ENCODE peak calls at places on chromosomes 6 and 20, in eight cellular contexts. Y, Z, G, S, R, X, K and V are unnamed samples.
A peak's percentile ranks its signal among the peaks of the same experiment; 100 is the strongest.

GRCh38 chr20:33046412-33046811 is 7.3 kb upstream of the BPIFB3 start:
- DNase-seq in Y (no peak), Z (no peak), G (no peak), S (no peak), R (no peak), X (no peak), K (no peak), V (no peak)

GRCh38 chr6:19836799-19837510 is at the start of gene ID4:
- DNase-seq in Y (peak; percentile 96), Z (peak; percentile 76), G (peak; percentile 91), S (peak; percentile 99), R (peak; percentile 87), X (peak; percentile 53), K (peak; percentile 97), V (peak; percentile 61)

GRCh38 chr20:36848078-36848660 is 27.8 kb upstream of the TLDC2 start:
- DNase-seq in Y (peak; percentile 97), Z (peak; percentile 90), G (peak; percentile 98), S (peak; percentile 95), R (peak; percentile 52), X (no peak), K (peak; percentile 96), V (no peak)

GRCh38 chr20:35008411-35009342 is 53.0 kb downstream of the MYH7B start:
- DNase-seq in Y (no peak), Z (no peak), G (no peak), S (peak; percentile 65), R (peak; percentile 2), X (no peak), K (no peak), V (no peak)

GRCh38 chr20:31860431-31861345 is 9.6 kb downstream of the DUSP15 start:
- DNase-seq in Y (no peak), Z (peak; percentile 32), G (no peak), S (peak; percentile 64), R (no peak), X (no peak), K (no peak), V (no peak)

GRCh38 chr6:98137391-98137790 is 697.0 kb upstream of the POU3F2 start:
- DNase-seq in Y (no peak), Z (no peak), G (no peak), S (no peak), R (no peak), X (no peak), K (no peak), V (no peak)

GRCh38 chr20:43836790-43837189 is 77.9 kb upstream of the TOX2 start:
- DNase-seq in Y (no peak), Z (no peak), G (no peak), S (no peak), R (no peak), X (no peak), K (no peak), V (no peak)

GRCh38 chr6:119210596-119210995 is 132.1 kb upstream of the FAM184A start:
- DNase-seq in Y (peak; percentile 59), Z (peak; percentile 96), G (peak; percentile 40), S (no peak), R (no peak), X (no peak), K (peak; percentile 2), V (no peak)

GRCh38 chr6:111573892-111574800 is 31.5 kb downstream of the TRAF3IP2 start:
- DNase-seq in Y (peak; percentile 98), Z (peak; percentile 83), G (peak; percentile 88), S (peak; percentile 95), R (no peak), X (no peak), K (peak; percentile 97), V (peak; percentile 90)

GRCh38 chr6:90989763-90990162 is 402.9 kb upstream of the MAP3K7 start:
- DNase-seq in Y (no peak), Z (no peak), G (no peak), S (no peak), R (no peak), X (no peak), K (no peak), V (no peak)

GRCh38 chr6:10884245-10884972 is 2.4 kb upstream of the SYCP2L start:
- DNase-seq in Y (no peak), Z (no peak), G (no peak), S (no peak), R (no peak), X (no peak), K (no peak), V (no peak)
- H3K4me3 ChIP-seq in Y (no peak overlapping the region), Z (no peak overlapping the region), G (peak overlapping the region; percentile 33), S (no peak overlapping the region), R (no peak overlapping the region), X (no peak overlapping the region), K (no peak overlapping the region), V (no peak overlapping the region)

GRCh38 chr6:37569999-37570776 is 70.5 kb upstream of the CCDC167 start:
- DNase-seq in Y (no peak), Z (no peak), G (no peak), S (no peak), R (no peak), X (no peak), K (no peak), V (no peak)

GRCh38 chr6:37566209-37566859 is 66.6 kb upstream of the CCDC167 start:
- DNase-seq in Y (no peak), Z (peak; percentile 30), G (peak; percentile 54), S (peak; percentile 70), R (peak; percentile 18), X (no peak), K (peak; percentile 35), V (no peak)

GRCh38 chr6:37569317-37569716 is 69.6 kb upstream of the CCDC167 start:
- DNase-seq in Y (no peak), Z (no peak), G (no peak), S (no peak), R (no peak), X (no peak), K (no peak), V (no peak)

GRCh38 chr6:37561361-37561760 is 61.7 kb upstream of the CCDC167 start:
- DNase-seq in Y (no peak), Z (no peak), G (no peak), S (no peak), R (no peak), X (no peak), K (no peak), V (no peak)

DNA sequence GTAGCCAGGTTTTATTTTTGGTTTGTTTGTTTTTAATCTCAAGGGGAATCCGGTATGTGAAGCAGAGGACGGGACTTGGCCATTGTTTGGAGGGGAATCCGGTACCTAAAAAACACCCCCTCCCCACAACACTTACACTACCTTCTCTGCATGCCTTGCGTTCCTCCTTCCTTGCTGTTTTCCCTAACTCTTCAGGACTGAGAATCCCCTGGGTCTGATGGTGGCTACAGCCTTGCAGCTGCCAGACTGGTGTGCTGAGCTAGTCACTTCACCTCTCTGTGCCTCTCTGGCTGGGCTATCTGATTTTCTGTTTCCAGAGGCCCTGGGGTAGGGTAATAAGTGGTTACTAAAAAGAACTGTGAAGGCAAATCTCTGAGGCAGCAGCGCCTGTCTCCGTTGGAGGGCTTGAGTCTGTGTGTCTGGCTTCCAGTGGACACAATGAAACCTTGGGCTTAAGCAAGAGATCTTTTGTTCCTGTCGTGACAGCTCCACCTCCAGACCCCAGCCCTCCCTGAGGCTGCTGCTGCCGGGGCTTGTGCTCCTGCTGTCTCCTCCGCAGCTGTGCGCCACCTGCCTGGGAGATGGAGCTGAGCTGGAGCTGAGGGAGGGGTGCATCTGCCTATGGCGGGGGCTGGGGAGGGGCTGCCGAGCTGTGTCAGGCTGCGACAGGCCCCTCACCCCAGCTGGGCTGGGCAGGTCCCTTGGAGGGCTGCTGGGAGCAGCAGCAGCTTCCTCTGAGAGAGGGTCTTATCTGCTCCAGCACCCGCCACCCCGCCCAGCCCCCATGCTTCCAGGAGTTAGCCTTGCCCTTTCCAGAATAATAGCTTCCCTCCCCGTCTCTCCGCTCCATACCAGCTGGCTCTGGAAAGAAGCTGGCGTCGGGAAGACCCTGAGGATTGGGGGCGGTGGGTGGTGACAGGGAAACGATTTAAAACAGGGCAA is 65.8 kb upstream of the CCDC167 start:
- DNase-seq in Y (no peak), Z (no peak), G (no peak), S (peak; percentile 18), R (peak; percentile 10), X (no peak), K (peak; percentile 31), V (no peak)
- H3K4me3 ChIP-seq in Y (peak overlapping the region; percentile 40), Z (peak overlapping the region; percentile 43), G (peak overlapping the region; percentile 56), S (peak overlapping the region; percentile 63), R (peak overlapping the region; percentile 17), X (peak overlapping the region; percentile 25), K (peak overlapping the region; percentile 58), V (peak overlapping the region; percentile 34)

DNA sequence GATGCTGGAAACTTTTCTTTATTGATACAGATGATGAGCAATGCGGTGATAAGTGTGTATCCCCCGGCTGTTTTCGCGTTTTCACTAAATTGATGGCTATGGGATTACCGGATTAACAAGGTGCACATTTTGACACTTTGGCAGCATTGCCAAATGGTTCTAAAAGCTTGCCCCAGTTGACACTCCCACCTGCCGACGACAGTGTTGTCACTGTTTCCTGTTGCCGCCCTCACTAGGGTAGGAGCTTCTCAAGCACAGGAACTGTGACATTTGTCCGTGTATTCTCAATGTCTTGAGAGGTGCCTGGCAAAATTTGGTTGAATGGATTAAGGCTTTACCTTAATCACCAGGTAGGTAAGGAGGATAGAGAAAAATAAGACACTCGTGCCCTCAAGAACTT is 9.8 kb upstream of the MAPK13 start:
- DNase-seq in Y (no peak), Z (no peak), G (no peak), S (no peak), R (no peak), X (no peak), K (no peak), V (no peak)
- H3K4me3 ChIP-seq in Y (no peak overlapping the region), Z (no peak overlapping the region), G (no peak overlapping the region), S (no peak overlapping the region), R (no peak overlapping the region), X (no peak overlapping the region), K (no peak overlapping the region), V (no peak overlapping the region)

GRCh38 chr20:58228103-58228483 is 360 bp downstream of the ANKRD60 start:
- DNase-seq in Y (peak; percentile 33), Z (peak; percentile 35), G (no peak), S (peak; percentile 38), R (no peak), X (no peak), K (no peak), V (no peak)

GRCh38 chr20:58229198-58229802 is 847 bp upstream of the ANKRD60 start:
- DNase-seq in Y (peak; percentile 57), Z (no peak), G (no peak), S (no peak), R (no peak), X (no peak), K (peak; percentile 56), V (no peak)

GRCh38 chr20:58227391-58228102 is 906 bp downstream of the ANKRD60 start:
- DNase-seq in Y (no peak), Z (no peak), G (no peak), S (no peak), R (no peak), X (no peak), K (no peak), V (no peak)

GRCh38 chr20:58225490-58226200 is 2.8 kb downstream of the ANKRD60 start:
- DNase-seq in Y (no peak), Z (no peak), G (no peak), S (peak; percentile 20), R (no peak), X (no peak), K (no peak), V (no peak)

DNA sequence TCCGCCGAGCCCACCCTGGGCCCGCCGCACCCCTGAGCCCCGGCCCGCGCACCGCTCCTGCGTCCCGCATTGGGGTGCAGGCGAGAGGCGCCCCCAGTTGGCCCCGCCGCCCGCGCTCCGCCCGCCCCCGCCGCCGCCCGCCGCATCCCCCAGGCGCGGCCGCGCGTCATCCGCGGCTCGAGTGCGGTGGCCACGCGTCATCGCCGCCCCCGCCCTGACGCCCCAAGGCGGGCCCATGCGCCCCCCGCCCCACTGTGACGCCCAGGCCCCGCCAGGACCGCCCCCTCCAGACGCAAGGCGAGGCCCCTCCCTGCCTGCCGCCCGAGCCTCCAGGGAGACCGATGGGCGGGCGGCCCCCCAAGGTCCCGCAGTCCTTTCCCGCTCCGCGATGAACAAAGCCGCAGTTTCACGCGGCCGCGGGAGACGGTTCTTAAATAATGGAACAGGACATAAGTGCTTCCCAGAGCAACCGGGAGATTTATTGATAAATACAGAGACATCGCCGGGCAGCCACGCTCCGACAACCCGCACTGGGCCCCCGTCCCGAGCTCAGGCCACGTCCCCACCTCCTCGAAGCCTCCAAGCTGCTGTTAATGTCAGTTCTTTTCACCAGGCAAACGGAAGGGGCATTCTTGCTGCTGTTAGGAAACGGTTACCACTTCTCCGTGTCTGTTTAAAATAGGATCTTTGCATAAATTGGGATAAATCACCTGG is at the start of gene ANKRD60:
- DNase-seq in Y (peak; percentile 73), Z (peak; percentile 68), G (peak; percentile 62), S (peak; percentile 59), R (no peak), X (no peak), K (peak; percentile 78), V (no peak)
- H3K4me3 ChIP-seq in Y (peak within 1 kb of the TSS; percentile 35), Z (peak within 1 kb of the TSS; percentile 56), G (peak within 1 kb of the TSS; percentile 63), S (peak within 1 kb of the TSS; percentile 63), R (no peak within 1 kb of the TSS), X (peak within 1 kb of the TSS; percentile 22), K (peak within 1 kb of the TSS; percentile 27), V (peak within 1 kb of the TSS; percentile 31)